ENCODE peak calls at places on chromosomes 5 and 9, in eight cellular contexts. D is activated CD4-positive, alpha-beta T cell treated with anti-CD3 and anti-CD28 coated beads for 24 hours; M is nucleus accumbens; Z is M059J; C is natural killer cell treated with Interleukin-12 subunit alpha and Interleukin-12 subunit beta and Interleukin-15 and Interleukin-18, amount 100 ng/mL, for 72 hours; X is SW480; Y is NCI-H1436 treated with DMSO at 0.1 percent for 48 hours; V is NCI-H82. K is an unnamed sample.

GRCh38 chr9:8486095-8486494 is 686.5 kb upstream of the DMAC1 start:
- DNase-seq in Z (no peak), Y (no peak), X (no peak), V (peak), C (no peak), M (no peak), D (no peak), K (no peak)

GRCh38 chr9:78370991-78371390 is 74.1 kb downstream of the PSAT1 start:
- DNase-seq in Z (no peak), C (no peak), X (peak), V (no peak), D (no peak), Y (no peak), M (no peak), K (peak)

GRCh38 chr5:91318727-91319126 is 64.4 kb downstream of the ARRDC3 start:
- DNase-seq in X (no peak), M (no peak), D (no peak), V (no peak), Z (no peak), Y (no peak), C (no peak), K (no peak)

GRCh38 chr5:100406640-100407039 is 128.5 kb upstream of the FAM174A start:
- DNase-seq in C (no peak), Y (no peak), D (no peak), M (no peak), Z (peak), V (no peak), X (no peak), K (peak)

GRCh38 chr9:5633243-5633642 is 4.3 kb downstream of the RIC1 start:
- DNase-seq in Y (no peak), X (no peak), D (no peak), C (no peak), V (no peak), Z (peak), M (no peak), K (peak)

GRCh38 chr5:68454766-68455165 is 239.2 kb downstream of the PIK3R1 start:
- DNase-seq in D (no peak), M (no peak), Z (no peak), X (no peak), V (no peak), Y (no peak), C (no peak), K (no peak)

GRCh38 chr9:100468041-100468440 is 4.9 kb upstream of the TMEFF1 start:
- DNase-seq in M (no peak), C (no peak), X (no peak), Z (no peak), V (no peak), D (no peak), Y (no peak), K (no peak)

GRCh38 chr5:149486726-149487635 is 64.3 kb downstream of the CSNK1A1 start:
- DNase-seq in Y (no peak), X (peak), V (no peak), Z (peak), M (no peak), D (no peak), C (no peak), K (peak)

GRCh38 chr9:19201899-19202891 is 28.3 kb upstream of the DENND4C start:
- DNase-seq in M (no peak), X (peak), V (peak), D (no peak), Y (no peak), Z (peak), C (no peak), K (no peak)

GRCh38 chr5:128053291-128053954 is 30.1 kb upstream of the SLC12A2 start:
- DNase-seq in Y (no peak), X (no peak), D (no peak), M (no peak), Z (peak), C (no peak), V (no peak), K (peak)

GRCh38 chr5:160356550-160357347 is 13.7 kb downstream of the C1QTNF2 start:
- DNase-seq in V (peak), Z (no peak), D (no peak), M (no peak), C (no peak), X (no peak), Y (no peak), K (no peak)

GRCh38 chr9:35748239-35748857 is 680 bp downstream of the GBA2 start:
- DNase-seq in Z (peak), Y (no peak), D (no peak), V (no peak), M (no peak), X (no peak), C (no peak), K (no peak)

GRCh38 chr5:171979606-171980005 is 26.8 kb downstream of the FBXW11 start:
- DNase-seq in C (no peak), V (no peak), Y (no peak), M (no peak), Z (no peak), X (no peak), D (no peak), K (no peak)

GRCh38 chr5:180201051-180201987 is 7.7 kb downstream of the RASGEF1C start:
- DNase-seq in Z (peak), C (no peak), Y (no peak), V (peak), D (no peak), X (peak), M (no peak), K (peak)

GRCh38 chr5:68419637-68420452 is 204.3 kb downstream of the PIK3R1 start:
- DNase-seq in D (no peak), M (no peak), X (no peak), V (peak), Y (no peak), Z (no peak), C (no peak), K (no peak)

K was measured in PC-3.